ENCODE peak calls at places on chromosomes 11 and 22, in eight cellular contexts. One of them, this sample, is unnamed.

GRCh38 chr11:122655527-122656072 is at the start of gene UBASH3B:
- DNase-seq in CD8-positive, alpha-beta memory T cell: peak
- DNase-seq in foreskin fibroblast: peak
- DNase-seq in NCI-H1105: peak
- DNase-seq in activated T-helper 9 cell treated with anti-CD3 and anti-CD28 coated beads, Interleukin-2, amount 50 U/mL, for 16 hours: peak
- DNase-seq in stimulated activated CD8-positive, alpha-beta memory T cell treated with anti-CD3 and anti-CD28 coated beads, Interleukin-15, amount 100 ng/mL, for 48 hours: peak
- DNase-seq in activated effector memory CD4-positive, alpha-beta T cell treated with anti-CD3 and anti-CD28 coated beads, Interleukin-2, amount 50 U/mL, for 16 hours: peak
- DNase-seq in substantia nigra: peak
- DNase-seq in this sample: peak

GRCh38 chr11:115170133-115170815 is 333.9 kb downstream of the CADM1 start:
- DNase-seq in activated effector memory CD4-positive, alpha-beta T cell treated with anti-CD3 and anti-CD28 coated beads, Interleukin-2, amount 50 U/mL, for 16 hours: no peak
- DNase-seq in stimulated activated CD8-positive, alpha-beta memory T cell treated with anti-CD3 and anti-CD28 coated beads, Interleukin-15, amount 100 ng/mL, for 48 hours: no peak
- DNase-seq in foreskin fibroblast: peak
- DNase-seq in activated T-helper 9 cell treated with anti-CD3 and anti-CD28 coated beads, Interleukin-2, amount 50 U/mL, for 16 hours: no peak
- DNase-seq in CD8-positive, alpha-beta memory T cell: no peak
- DNase-seq in substantia nigra: no peak
- DNase-seq in NCI-H1105: peak
- DNase-seq in this sample: no peak

GRCh38 chr22:42814215-42814614 is 42.9 kb downstream of the ARFGAP3 start:
- DNase-seq in stimulated activated CD8-positive, alpha-beta memory T cell treated with anti-CD3 and anti-CD28 coated beads, Interleukin-15, amount 100 ng/mL, for 48 hours: no peak
- DNase-seq in NCI-H1105: peak
- DNase-seq in foreskin fibroblast: no peak
- DNase-seq in CD8-positive, alpha-beta memory T cell: no peak
- DNase-seq in activated T-helper 9 cell treated with anti-CD3 and anti-CD28 coated beads, Interleukin-2, amount 50 U/mL, for 16 hours: no peak
- DNase-seq in activated effector memory CD4-positive, alpha-beta T cell treated with anti-CD3 and anti-CD28 coated beads, Interleukin-2, amount 50 U/mL, for 16 hours: no peak
- DNase-seq in substantia nigra: no peak
- DNase-seq in this sample: no peak

GRCh38 chr11:408154-409007 is 6.4 kb downstream of the SIGIRR start:
- DNase-seq in activated effector memory CD4-positive, alpha-beta T cell treated with anti-CD3 and anti-CD28 coated beads, Interleukin-2, amount 50 U/mL, for 16 hours: no peak
- DNase-seq in activated T-helper 9 cell treated with anti-CD3 and anti-CD28 coated beads, Interleukin-2, amount 50 U/mL, for 16 hours: no peak
- DNase-seq in NCI-H1105: no peak
- DNase-seq in stimulated activated CD8-positive, alpha-beta memory T cell treated with anti-CD3 and anti-CD28 coated beads, Interleukin-15, amount 100 ng/mL, for 48 hours: no peak
- DNase-seq in foreskin fibroblast: no peak
- DNase-seq in substantia nigra: no peak
- DNase-seq in CD8-positive, alpha-beta memory T cell: no peak
- DNase-seq in this sample: no peak

GRCh38 chr22:46740910-46741785 is 3.1 kb upstream of the CERK start:
- DNase-seq in NCI-H1105: no peak
- DNase-seq in activated effector memory CD4-positive, alpha-beta T cell treated with anti-CD3 and anti-CD28 coated beads, Interleukin-2, amount 50 U/mL, for 16 hours: no peak
- DNase-seq in activated T-helper 9 cell treated with anti-CD3 and anti-CD28 coated beads, Interleukin-2, amount 50 U/mL, for 16 hours: no peak
- DNase-seq in stimulated activated CD8-positive, alpha-beta memory T cell treated with anti-CD3 and anti-CD28 coated beads, Interleukin-15, amount 100 ng/mL, for 48 hours: no peak
- DNase-seq in CD8-positive, alpha-beta memory T cell: no peak
- DNase-seq in foreskin fibroblast: no peak
- DNase-seq in substantia nigra: no peak
- DNase-seq in this sample: no peak

GRCh38 chr11:125609545-125609944 is 15.4 kb upstream of the CHEK1 start:
- DNase-seq in CD8-positive, alpha-beta memory T cell: no peak
- DNase-seq in substantia nigra: no peak
- DNase-seq in NCI-H1105: no peak
- DNase-seq in activated T-helper 9 cell treated with anti-CD3 and anti-CD28 coated beads, Interleukin-2, amount 50 U/mL, for 16 hours: no peak
- DNase-seq in foreskin fibroblast: no peak
- DNase-seq in stimulated activated CD8-positive, alpha-beta memory T cell treated with anti-CD3 and anti-CD28 coated beads, Interleukin-15, amount 100 ng/mL, for 48 hours: no peak
- DNase-seq in activated effector memory CD4-positive, alpha-beta T cell treated with anti-CD3 and anti-CD28 coated beads, Interleukin-2, amount 50 U/mL, for 16 hours: no peak
- DNase-seq in this sample: no peak

GRCh38 chr11:126150256-126150655 is 61.2 kb downstream of the RPUSD4 start:
- DNase-seq in substantia nigra: no peak
- DNase-seq in stimulated activated CD8-positive, alpha-beta memory T cell treated with anti-CD3 and anti-CD28 coated beads, Interleukin-15, amount 100 ng/mL, for 48 hours: no peak
- DNase-seq in foreskin fibroblast: no peak
- DNase-seq in NCI-H1105: no peak
- DNase-seq in CD8-positive, alpha-beta memory T cell: no peak
- DNase-seq in activated T-helper 9 cell treated with anti-CD3 and anti-CD28 coated beads, Interleukin-2, amount 50 U/mL, for 16 hours: no peak
- DNase-seq in activated effector memory CD4-positive, alpha-beta T cell treated with anti-CD3 and anti-CD28 coated beads, Interleukin-2, amount 50 U/mL, for 16 hours: no peak
- DNase-seq in this sample: no peak

GRCh38 chr11:103773537-103773936 is 262.9 kb upstream of the DDI1 start:
- DNase-seq in activated T-helper 9 cell treated with anti-CD3 and anti-CD28 coated beads, Interleukin-2, amount 50 U/mL, for 16 hours: no peak
- DNase-seq in NCI-H1105: no peak
- DNase-seq in activated effector memory CD4-positive, alpha-beta T cell treated with anti-CD3 and anti-CD28 coated beads, Interleukin-2, amount 50 U/mL, for 16 hours: no peak
- DNase-seq in CD8-positive, alpha-beta memory T cell: no peak
- DNase-seq in foreskin fibroblast: no peak
- DNase-seq in substantia nigra: no peak
- DNase-seq in stimulated activated CD8-positive, alpha-beta memory T cell treated with anti-CD3 and anti-CD28 coated beads, Interleukin-15, amount 100 ng/mL, for 48 hours: no peak
- DNase-seq in this sample: no peak

GRCh38 chr11:67054851-67055523 is 1.7 kb upstream of the RHOD start:
- DNase-seq in substantia nigra: no peak
- DNase-seq in NCI-H1105: peak
- DNase-seq in foreskin fibroblast: peak
- DNase-seq in stimulated activated CD8-positive, alpha-beta memory T cell treated with anti-CD3 and anti-CD28 coated beads, Interleukin-15, amount 100 ng/mL, for 48 hours: peak
- DNase-seq in activated T-helper 9 cell treated with anti-CD3 and anti-CD28 coated beads, Interleukin-2, amount 50 U/mL, for 16 hours: no peak
- DNase-seq in activated effector memory CD4-positive, alpha-beta T cell treated with anti-CD3 and anti-CD28 coated beads, Interleukin-2, amount 50 U/mL, for 16 hours: peak
- DNase-seq in CD8-positive, alpha-beta memory T cell: no peak
- DNase-seq in this sample: no peak

GRCh38 chr11:103618532-103618931 is 417.9 kb upstream of the DDI1 start:
- DNase-seq in activated effector memory CD4-positive, alpha-beta T cell treated with anti-CD3 and anti-CD28 coated beads, Interleukin-2, amount 50 U/mL, for 16 hours: no peak
- DNase-seq in NCI-H1105: no peak
- DNase-seq in foreskin fibroblast: peak
- DNase-seq in substantia nigra: no peak
- DNase-seq in CD8-positive, alpha-beta memory T cell: no peak
- DNase-seq in activated T-helper 9 cell treated with anti-CD3 and anti-CD28 coated beads, Interleukin-2, amount 50 U/mL, for 16 hours: no peak
- DNase-seq in stimulated activated CD8-positive, alpha-beta memory T cell treated with anti-CD3 and anti-CD28 coated beads, Interleukin-15, amount 100 ng/mL, for 48 hours: no peak
- DNase-seq in this sample: no peak

GRCh38 chr11:125168875-125169537 is 4.5 kb downstream of the PKNOX2 start:
- DNase-seq in CD8-positive, alpha-beta memory T cell: no peak
- DNase-seq in foreskin fibroblast: peak
- DNase-seq in stimulated activated CD8-positive, alpha-beta memory T cell treated with anti-CD3 and anti-CD28 coated beads, Interleukin-15, amount 100 ng/mL, for 48 hours: no peak
- DNase-seq in substantia nigra: no peak
- DNase-seq in NCI-H1105: no peak
- DNase-seq in activated effector memory CD4-positive, alpha-beta T cell treated with anti-CD3 and anti-CD28 coated beads, Interleukin-2, amount 50 U/mL, for 16 hours: no peak
- DNase-seq in activated T-helper 9 cell treated with anti-CD3 and anti-CD28 coated beads, Interleukin-2, amount 50 U/mL, for 16 hours: no peak
- DNase-seq in this sample: no peak

GRCh38 chr11:106077609-106078517 is at the start of gene AASDHPPT:
- DNase-seq in NCI-H1105: peak
- DNase-seq in substantia nigra: no peak
- DNase-seq in activated effector memory CD4-positive, alpha-beta T cell treated with anti-CD3 and anti-CD28 coated beads, Interleukin-2, amount 50 U/mL, for 16 hours: no peak
- DNase-seq in CD8-positive, alpha-beta memory T cell: no peak
- DNase-seq in activated T-helper 9 cell treated with anti-CD3 and anti-CD28 coated beads, Interleukin-2, amount 50 U/mL, for 16 hours: no peak
- DNase-seq in stimulated activated CD8-positive, alpha-beta memory T cell treated with anti-CD3 and anti-CD28 coated beads, Interleukin-15, amount 100 ng/mL, for 48 hours: peak
- DNase-seq in foreskin fibroblast: peak
- DNase-seq in this sample: peak

GRCh38 chr22:46654426-46654825 is 34.2 kb downstream of the GRAMD4 start:
- DNase-seq in stimulated activated CD8-positive, alpha-beta memory T cell treated with anti-CD3 and anti-CD28 coated beads, Interleukin-15, amount 100 ng/mL, for 48 hours: no peak
- DNase-seq in CD8-positive, alpha-beta memory T cell: no peak
- DNase-seq in NCI-H1105: no peak
- DNase-seq in foreskin fibroblast: no peak
- DNase-seq in substantia nigra: no peak
- DNase-seq in activated T-helper 9 cell treated with anti-CD3 and anti-CD28 coated beads, Interleukin-2, amount 50 U/mL, for 16 hours: no peak
- DNase-seq in activated effector memory CD4-positive, alpha-beta T cell treated with anti-CD3 and anti-CD28 coated beads, Interleukin-2, amount 50 U/mL, for 16 hours: no peak
- DNase-seq in this sample: no peak